ENCODE peak calls at places on chromosomes 7 and 10, in four cellular contexts. S is heart left ventricle, X is H1, B is adrenal gland. M is an unnamed sample.

GRCh38 chr7:153473189-153473588 is 579.0 kb upstream of the DPP6 start:
- DNase-seq in S (no peak), X (no peak), B (peak; percentile 28), M (no peak)

GRCh38 chr7:103866919-103867318 is 122.5 kb downstream of the RELN start:
- DNase-seq in S (no peak), X (no peak), B (no peak), M (no peak)

GRCh38 chr10:19663344-19663743 is 152.9 kb upstream of the PLXDC2 start:
- DNase-seq in S (no peak), X (no peak), B (no peak), M (no peak)

GRCh38 chr10:19488592-19489280 is 327.5 kb upstream of the PLXDC2 start:
- DNase-seq in S (peak; percentile 12), X (peak; percentile 90), B (peak; percentile 45), M (no peak)

GRCh38 chr10:1402016-1402820 is 335.1 kb downstream of the ADARB2 start:
- DNase-seq in S (no peak), X (peak; percentile 29), B (no peak), M (no peak)

GRCh38 chr10:116437076-116437692 is 9.5 kb downstream of the PNLIPRP3 start:
- DNase-seq in S (no peak), X (no peak), B (no peak), M (no peak)

GRCh38 chr10:121194696-121195523 is 343.7 kb downstream of the WDR11 start:
- DNase-seq in S (no peak), X (no peak), B (no peak), M (no peak)

GRCh38 chr10:30151581-30152389 is 92.4 kb upstream of the JCAD start:
- DNase-seq in S (peak; percentile 15), X (peak; percentile 48), B (peak; percentile 28), M (peak; percentile 74)

GRCh38 chr7:35905555-35905954 is 104.7 kb downstream of the SEPTIN7 start:
- DNase-seq in S (no peak), X (no peak), B (no peak), M (no peak)

GRCh38 chr7:151337346-151337745 is 4.3 kb upstream of the NUB1 start:
- DNase-seq in S (no peak), X (no peak), B (no peak), M (no peak)

GRCh38 chr7:78479348-78479747 is 680.8 kb downstream of the PHTF2 start:
- DNase-seq in S (no peak), X (no peak), B (no peak), M (no peak)

GRCh38 chr7:73770002-73770859 is at the start of gene CLDN3:
- DNase-seq in S (no peak), X (peak; percentile 92), B (no peak), M (peak; percentile 68)

GRCh38 chr10:52956451-52956850 is 183.9 kb upstream of the MBL2 start:
- DNase-seq in S (no peak), X (no peak), B (no peak), M (no peak)

GRCh38 chr7:77417801-77418200 is 1.7 kb upstream of the GSAP start:
- DNase-seq in S (no peak), X (no peak), B (no peak), M (no peak)

GRCh38 chr7:88109612-88110011 is 110.2 kb downstream of the SRI start:
- DNase-seq in S (no peak), X (no peak), B (no peak), M (no peak)

GRCh38 chr10:59283456-59284082 is 78.8 kb downstream of the FAM13C start:
- DNase-seq in S (no peak), X (no peak), B (no peak), M (no peak)

GRCh38 chr7:29958667-29959358 is 30.8 kb downstream of the SCRN1 start:
- DNase-seq in S (no peak), X (no peak), B (no peak), M (no peak)

GRCh38 chr10:132058793-132059759 is 6.7 kb upstream of the JAKMIP3 start:
- DNase-seq in S (no peak), X (no peak), B (no peak), M (no peak)

GRCh38 chr10:64275774-64276173 is 754.6 kb downstream of the REEP3 start:
- DNase-seq in S (no peak), X (no peak), B (no peak), M (no peak)

GRCh38 chr7:25731035-25731880 is 420.7 kb upstream of the NFE2L3 start:
- DNase-seq in S (no peak), X (no peak), B (no peak), M (no peak)

GRCh38 chr7:25731881-25732240 is 420.1 kb upstream of the NFE2L3 start:
- DNase-seq in S (no peak), X (no peak), B (no peak), M (no peak)

GRCh38 chr7:25735674-25736242 is 416.2 kb upstream of the NFE2L3 start:
- DNase-seq in S (no peak), X (no peak), B (no peak), M (no peak)

GRCh38 chr7:25727876-25728275 is 424.1 kb upstream of the NFE2L3 start:
- DNase-seq in S (no peak), X (no peak), B (no peak), M (no peak)

GRCh38 chr7:25732771-25733217 is 419.2 kb upstream of the NFE2L3 start:
- DNase-seq in S (no peak), X (peak; percentile 67), B (no peak), M (no peak)
- TF ChIP-seq POLR2A in S (no peak), X (no peak), B (no peak), M (no peak)

GRCh38 chr10:18179901-18180300 is 39.7 kb downstream of the CACNB2 start:
- DNase-seq in S (peak; percentile 40), X (no peak), B (peak; percentile 25), M (no peak)
- TF ChIP-seq POLR2A in S (no peak), X (no peak), B (no peak), M (no peak)

DNA sequence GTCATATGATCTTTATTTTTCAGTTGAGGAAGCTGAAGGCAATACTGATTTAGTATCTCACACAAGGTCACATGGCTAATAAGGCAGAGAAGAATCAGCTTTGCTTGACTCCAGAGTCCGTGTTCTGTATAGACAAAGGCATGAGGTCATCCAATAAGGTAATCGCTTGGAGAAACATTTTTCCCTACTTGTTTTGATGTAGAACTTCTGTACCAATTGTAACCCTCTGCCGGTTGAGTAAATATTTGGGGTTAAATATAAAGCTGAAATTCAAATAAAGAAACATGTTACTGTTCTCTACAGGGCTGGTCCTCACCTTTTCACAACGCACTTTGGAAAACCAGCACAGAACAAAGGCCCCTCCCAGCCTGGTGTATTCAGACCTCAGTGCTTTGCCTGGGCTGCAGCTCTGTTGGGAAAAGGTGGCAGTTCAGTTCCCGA is 83.0 kb upstream of the INSYN2A start:
- DNase-seq in S (no peak), X (no peak), B (no peak), M (no peak)
- TF ChIP-seq POLR2A in S (no peak), X (no peak), B (no peak), M (no peak)

GRCh38 chr10:33126118-33126517 is 168.1 kb upstream of the ITGB1 start:
- DNase-seq in S (peak; percentile 26), X (no peak), B (peak; percentile 47), M (no peak)
- TF ChIP-seq POLR2A in S (no peak), X (no peak), B (no peak), M (no peak)

DNA sequence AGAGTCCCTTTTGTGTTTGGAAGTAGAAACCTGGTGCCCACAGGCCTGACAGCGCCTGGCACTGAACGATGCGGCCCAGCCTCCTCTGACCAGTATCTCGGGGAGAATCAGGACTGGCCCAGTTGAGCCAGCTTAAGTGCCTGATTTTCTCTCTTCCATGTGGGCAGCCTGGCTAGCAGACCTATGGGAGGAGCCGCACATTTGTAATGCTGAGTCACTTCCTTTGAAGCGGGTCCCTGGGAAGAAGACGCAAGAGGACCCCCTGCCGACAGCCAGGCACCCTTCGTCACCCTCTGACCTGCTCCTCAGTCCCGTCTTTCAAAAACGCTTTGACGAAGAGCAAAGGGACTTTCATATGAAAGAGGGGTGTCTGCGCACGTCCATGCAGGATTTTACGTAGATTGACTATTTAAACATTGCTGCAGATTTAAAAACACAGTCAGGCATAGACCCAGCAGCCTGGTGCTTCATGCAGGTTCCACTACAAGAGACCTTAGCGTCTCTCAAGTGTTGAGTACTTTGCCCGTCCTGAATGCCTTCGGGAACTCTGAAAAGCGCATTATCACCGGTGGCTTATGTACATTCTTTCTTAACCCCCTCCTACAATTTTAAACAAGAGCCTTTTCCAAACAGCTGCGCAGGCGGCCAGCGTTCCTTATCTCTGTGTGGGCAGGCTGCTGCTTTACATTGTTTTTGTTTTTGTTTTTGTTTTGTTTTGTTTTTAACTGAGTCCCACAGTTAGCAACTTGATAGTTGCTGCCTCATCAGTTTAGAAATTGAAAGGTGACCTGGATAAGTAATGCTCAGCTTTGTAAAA is 36.5 kb upstream of the AP5Z1 start:
- DNase-seq in S (peak; percentile 60), X (peak; percentile 51), B (peak; percentile 73), M (peak; percentile 96)
- TF ChIP-seq POLR2A in S (no peak), X (no peak), B (no peak), M (no peak)

DNA sequence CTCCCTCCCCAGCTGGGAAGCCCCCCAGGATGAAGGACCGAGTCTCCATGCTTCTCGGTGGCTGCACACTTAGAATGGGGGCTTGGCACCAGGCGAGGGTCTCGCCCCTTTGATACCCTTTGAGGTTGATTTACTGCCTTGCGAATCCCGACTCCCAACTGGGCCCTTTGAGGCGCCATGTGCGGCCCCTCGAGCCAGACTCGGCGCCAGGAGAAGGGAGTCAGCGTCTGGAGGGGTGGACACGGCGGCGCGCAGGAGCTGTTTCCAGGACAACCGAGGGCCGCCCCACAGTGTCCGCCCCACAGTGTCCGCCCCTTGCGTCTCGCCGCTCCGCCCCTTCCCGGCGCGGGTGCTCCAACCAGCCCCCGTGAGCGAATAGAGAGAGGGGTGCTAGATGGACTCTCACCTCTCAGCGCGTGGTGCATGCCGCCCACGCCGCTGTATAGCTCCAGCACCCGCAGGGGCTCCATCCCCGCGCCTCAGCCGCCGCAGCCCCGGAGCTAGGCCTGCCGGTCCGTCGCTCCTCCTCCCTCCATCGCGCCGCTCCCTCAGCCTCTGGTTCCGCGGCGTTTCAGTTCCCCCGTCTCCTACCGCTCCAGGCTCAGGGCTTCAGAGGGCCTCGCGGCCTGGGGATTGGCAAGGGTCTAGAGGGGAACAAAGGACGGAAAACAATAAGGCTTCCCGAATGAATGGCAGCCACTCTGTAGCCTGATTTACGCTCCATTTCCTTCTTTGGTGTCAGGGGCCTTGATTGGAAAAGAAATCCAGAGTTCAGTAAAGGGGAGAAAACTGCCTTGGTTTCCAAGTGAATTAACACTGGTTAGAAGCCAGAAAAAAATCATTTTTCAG is at the start of gene TRDMT1:
- DNase-seq in S (peak; percentile 90), X (peak; percentile 90), B (peak; percentile 89), M (peak; percentile 87)
- TF ChIP-seq POLR2A in S (peak; percentile 70), X (peak; percentile 80), B (peak; percentile 45), M (peak; percentile 43)

GRCh38 chr7:44496385-44496784 is 5.9 kb upstream of the NUDCD3 start:
- DNase-seq in S (no peak), X (no peak), B (no peak), M (no peak)

GRCh38 chr7:44498230-44498954 is 7.9 kb upstream of the NUDCD3 start:
- DNase-seq in S (no peak), X (no peak), B (no peak), M (no peak)

GRCh38 chr7:44494960-44495359 is 4.5 kb upstream of the NUDCD3 start:
- DNase-seq in S (no peak), X (no peak), B (no peak), M (no peak)

GRCh38 chr7:44497151-44498013 is 6.9 kb upstream of the NUDCD3 start:
- DNase-seq in S (no peak), X (no peak), B (no peak), M (no peak)
- TF ChIP-seq POLR2A in S (no peak), X (no peak), B (no peak), M (no peak)

GRCh38 chr7:139828880-139829653 is at the start of gene TBXAS1:
- DNase-seq in S (no peak), X (no peak), B (no peak), M (peak; percentile 96)
- TF ChIP-seq POLR2A in S (no peak), X (no peak), B (no peak), M (peak; percentile 57)

M was measured in NB4.